ENCODE peak calls at places on chromosomes 16 and 17, in eight cellular contexts. One of them, this sample, is unnamed.

GRCh38 chr17:54901230-54901847 is 687 bp downstream of the TOM1L1 start:
- DNase-seq in tibial artery: no peak
- DNase-seq in lower lobe of right lung: no peak
- DNase-seq in GM23338: peak; percentile 6
- DNase-seq in heart right ventricle: no peak
- DNase-seq in heart left ventricle: no peak
- DNase-seq in stomach: no peak
- DNase-seq in fibroblast of lung: peak; percentile 68
- DNase-seq in this sample: peak; percentile 19

GRCh38 chr16:12098429-12099310 is 122.1 kb downstream of the SNX29 start:
- DNase-seq in tibial artery: no peak
- DNase-seq in lower lobe of right lung: peak; percentile 15
- DNase-seq in GM23338: no peak
- DNase-seq in heart right ventricle: no peak
- DNase-seq in heart left ventricle: no peak
- DNase-seq in stomach: no peak
- DNase-seq in fibroblast of lung: no peak
- DNase-seq in this sample: no peak

GRCh38 chr16:85859818-85860125 is 39.2 kb upstream of the IRF8 start:
- DNase-seq in tibial artery: peak; percentile 49
- DNase-seq in lower lobe of right lung: no peak
- DNase-seq in GM23338: no peak
- DNase-seq in heart right ventricle: no peak
- DNase-seq in heart left ventricle: no peak
- DNase-seq in stomach: no peak
- DNase-seq in fibroblast of lung: no peak
- DNase-seq in this sample: no peak

GRCh38 chr17:45750779-45751440 is 33.2 kb upstream of the CRHR1 start:
- DNase-seq in tibial artery: no peak
- DNase-seq in lower lobe of right lung: no peak
- DNase-seq in GM23338: no peak
- DNase-seq in heart right ventricle: no peak
- DNase-seq in heart left ventricle: no peak
- DNase-seq in stomach: no peak
- DNase-seq in fibroblast of lung: no peak
- DNase-seq in this sample: no peak

GRCh38 chr17:75594499-75595283 is 7.1 kb downstream of the MYO15B start:
- DNase-seq in tibial artery: peak; percentile 63
- DNase-seq in lower lobe of right lung: no peak
- DNase-seq in GM23338: no peak
- DNase-seq in heart right ventricle: no peak
- DNase-seq in heart left ventricle: no peak
- DNase-seq in stomach: no peak
- DNase-seq in fibroblast of lung: no peak
- DNase-seq in this sample: no peak

GRCh38 chr16:10150906-10151305 is 31.3 kb downstream of the GRIN2A start:
- DNase-seq in tibial artery: no peak
- DNase-seq in lower lobe of right lung: no peak
- DNase-seq in GM23338: peak; percentile 4
- DNase-seq in heart right ventricle: no peak
- DNase-seq in heart left ventricle: no peak
- DNase-seq in stomach: no peak
- DNase-seq in fibroblast of lung: no peak
- DNase-seq in this sample: no peak

GRCh38 chr16:84121007-84121406 is 4.3 kb upstream of the MBTPS1 start:
- DNase-seq in tibial artery: no peak
- DNase-seq in lower lobe of right lung: no peak
- DNase-seq in GM23338: no peak
- DNase-seq in heart right ventricle: no peak
- DNase-seq in heart left ventricle: no peak
- DNase-seq in stomach: no peak
- DNase-seq in fibroblast of lung: no peak
- DNase-seq in this sample: no peak

GRCh38 chr17:39231587-39232551 is 6.1 kb upstream of the STAC2 start:
- DNase-seq in tibial artery: peak; percentile 90
- DNase-seq in lower lobe of right lung: peak; percentile 70
- DNase-seq in GM23338: peak; percentile 80
- DNase-seq in heart right ventricle: peak; percentile 53
- DNase-seq in heart left ventricle: peak; percentile 73
- DNase-seq in stomach: peak; percentile 49
- DNase-seq in fibroblast of lung: peak; percentile 35
- DNase-seq in this sample: peak; percentile 40

GRCh38 chr17:61389670-61390478 is 9.8 kb upstream of the TBX2 start:
- DNase-seq in tibial artery: no peak
- DNase-seq in lower lobe of right lung: no peak
- DNase-seq in GM23338: peak; percentile 86
- DNase-seq in heart right ventricle: peak; percentile 68
- DNase-seq in heart left ventricle: peak; percentile 79
- DNase-seq in stomach: peak; percentile 57
- DNase-seq in fibroblast of lung: peak; percentile 68
- DNase-seq in this sample: no peak

GRCh38 chr16:24504467-24505345 is 34.7 kb upstream of the RBBP6 start:
- DNase-seq in tibial artery: no peak
- DNase-seq in lower lobe of right lung: peak; percentile 48
- DNase-seq in GM23338: peak; percentile 89
- DNase-seq in heart right ventricle: peak; percentile 15
- DNase-seq in heart left ventricle: no peak
- DNase-seq in stomach: peak; percentile 38
- DNase-seq in fibroblast of lung: peak; percentile 68
- DNase-seq in this sample: peak; percentile 47

GRCh38 chr16:77221482-77221881 is 22.3 kb downstream of the SYCE1L start:
- DNase-seq in tibial artery: no peak
- DNase-seq in lower lobe of right lung: no peak
- DNase-seq in GM23338: no peak
- DNase-seq in heart right ventricle: no peak
- DNase-seq in heart left ventricle: no peak
- DNase-seq in stomach: no peak
- DNase-seq in fibroblast of lung: peak; percentile 5
- DNase-seq in this sample: no peak

GRCh38 chr16:71380831-71381230 is 22.3 kb downstream of the CALB2 start:
- DNase-seq in tibial artery: no peak
- DNase-seq in lower lobe of right lung: no peak
- DNase-seq in GM23338: no peak
- DNase-seq in heart right ventricle: no peak
- DNase-seq in heart left ventricle: no peak
- DNase-seq in stomach: no peak
- DNase-seq in fibroblast of lung: no peak
- DNase-seq in this sample: no peak

GRCh38 chr17:64401941-64402340 is 11.3 kb upstream of the PECAM1 start:
- DNase-seq in tibial artery: peak; percentile 24
- DNase-seq in lower lobe of right lung: no peak
- DNase-seq in GM23338: no peak
- DNase-seq in heart right ventricle: no peak
- DNase-seq in heart left ventricle: no peak
- DNase-seq in stomach: no peak
- DNase-seq in fibroblast of lung: no peak
- DNase-seq in this sample: no peak

GRCh38 chr17:59707971-59708425 is 544 bp downstream of the VMP1 start:
- DNase-seq in tibial artery: no peak
- DNase-seq in lower lobe of right lung: no peak
- DNase-seq in GM23338: peak; percentile 43
- DNase-seq in heart right ventricle: no peak
- DNase-seq in heart left ventricle: no peak
- DNase-seq in stomach: no peak
- DNase-seq in fibroblast of lung: no peak
- DNase-seq in this sample: no peak

GRCh38 chr16:29816694-29817441 is 916 bp downstream of the PAGR1 start:
- DNase-seq in tibial artery: peak; percentile 90
- DNase-seq in lower lobe of right lung: peak; percentile 80
- DNase-seq in GM23338: peak; percentile 80
- DNase-seq in heart right ventricle: peak; percentile 69
- DNase-seq in heart left ventricle: peak; percentile 85
- DNase-seq in stomach: peak; percentile 65
- DNase-seq in fibroblast of lung: peak; percentile 53
- DNase-seq in this sample: peak; percentile 74

GRCh38 chr16:3999479-3999868 is 116.8 kb downstream of the ADCY9 start:
- DNase-seq in tibial artery: peak; percentile 75
- DNase-seq in lower lobe of right lung: peak; percentile 43
- DNase-seq in GM23338: peak; percentile 66
- DNase-seq in heart right ventricle: peak; percentile 63
- DNase-seq in heart left ventricle: peak; percentile 68
- DNase-seq in stomach: no peak
- DNase-seq in fibroblast of lung: peak; percentile 81
- DNase-seq in this sample: no peak

DNA sequence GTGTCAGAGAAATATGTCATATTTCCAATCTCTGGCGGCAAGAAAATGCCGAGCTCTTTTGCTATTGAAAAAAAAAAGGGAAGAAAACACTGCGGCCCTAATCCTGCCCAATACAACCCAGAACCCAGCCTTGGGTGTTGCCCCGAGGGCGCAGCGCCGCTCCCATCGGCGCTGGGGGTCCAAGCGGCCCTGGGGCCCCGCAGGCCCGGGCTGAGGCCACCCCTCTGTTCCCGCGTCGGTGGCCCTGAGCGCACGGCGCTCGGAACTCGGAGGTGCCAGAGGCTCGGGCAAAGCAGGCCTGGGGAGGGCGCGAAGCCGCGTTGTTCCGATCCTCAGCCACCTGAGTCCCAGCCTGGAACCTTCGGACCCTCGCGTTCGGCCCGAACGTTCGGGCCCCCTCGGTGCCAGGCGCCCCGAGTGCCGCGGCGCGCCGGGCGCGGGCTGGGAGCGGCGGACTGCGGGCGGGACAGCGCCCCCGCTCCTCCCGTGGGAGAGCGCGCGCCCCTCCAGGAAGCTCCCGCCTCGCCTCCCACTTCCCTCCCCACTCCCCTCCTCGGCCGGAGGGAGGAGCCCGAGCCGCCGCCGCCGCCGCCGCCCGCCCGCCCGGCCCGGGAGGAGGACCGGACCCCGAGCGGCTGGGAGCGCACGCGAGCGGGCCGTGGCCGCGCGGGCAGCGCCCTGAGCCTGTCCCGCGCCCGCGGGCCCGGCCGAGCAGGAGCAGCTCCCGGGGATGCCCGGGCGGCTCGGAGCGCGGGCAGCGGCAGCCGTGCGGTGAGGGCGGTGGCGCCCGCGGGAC is at the start of gene CPNE2:
- DNase-seq in tibial artery: peak; percentile 84
- DNase-seq in lower lobe of right lung: peak; percentile 76
- DNase-seq in GM23338: peak; percentile 55
- DNase-seq in heart right ventricle: peak; percentile 78
- DNase-seq in heart left ventricle: peak; percentile 84
- DNase-seq in stomach: peak; percentile 59
- DNase-seq in fibroblast of lung: peak; percentile 30
- DNase-seq in this sample: peak; percentile 60
- TF ChIP-seq CTCF in tibial artery: no peak
- TF ChIP-seq CTCF in lower lobe of right lung: no peak
- TF ChIP-seq CTCF in GM23338: peak; percentile 8
- TF ChIP-seq CTCF in heart right ventricle: no peak
- TF ChIP-seq CTCF in heart left ventricle: no peak
- TF ChIP-seq CTCF in stomach: no peak
- TF ChIP-seq CTCF in fibroblast of lung: no peak
- TF ChIP-seq CTCF in this sample: no peak

GRCh38 chr17:44183024-44183423 is 3.7 kb upstream of the TMUB2 start:
- DNase-seq in tibial artery: no peak
- DNase-seq in lower lobe of right lung: no peak
- DNase-seq in GM23338: no peak
- DNase-seq in heart right ventricle: no peak
- DNase-seq in heart left ventricle: peak; percentile 4
- DNase-seq in stomach: no peak
- DNase-seq in fibroblast of lung: no peak
- DNase-seq in this sample: no peak

GRCh38 chr17:44188757-44189403 is 2.1 kb downstream of the TMUB2 start:
- DNase-seq in tibial artery: no peak
- DNase-seq in lower lobe of right lung: no peak
- DNase-seq in GM23338: no peak
- DNase-seq in heart right ventricle: no peak
- DNase-seq in heart left ventricle: peak; percentile 49
- DNase-seq in stomach: no peak
- DNase-seq in fibroblast of lung: no peak
- DNase-seq in this sample: no peak

GRCh38 chr17:44184212-44184810 is 2.5 kb upstream of the TMUB2 start:
- DNase-seq in tibial artery: no peak
- DNase-seq in lower lobe of right lung: no peak
- DNase-seq in GM23338: no peak
- DNase-seq in heart right ventricle: no peak
- DNase-seq in heart left ventricle: peak; percentile 3
- DNase-seq in stomach: no peak
- DNase-seq in fibroblast of lung: no peak
- DNase-seq in this sample: no peak

GRCh38 chr17:44187131-44187899 is 543 bp downstream of the TMUB2 start:
- DNase-seq in tibial artery: no peak
- DNase-seq in lower lobe of right lung: peak; percentile 75
- DNase-seq in GM23338: peak; percentile 74
- DNase-seq in heart right ventricle: no peak
- DNase-seq in heart left ventricle: peak; percentile 83
- DNase-seq in stomach: no peak
- DNase-seq in fibroblast of lung: peak; percentile 70
- DNase-seq in this sample: peak; percentile 36

GRCh38 chr17:44186307-44187130 is at the start of gene TMUB2:
- DNase-seq in tibial artery: peak; percentile 99
- DNase-seq in lower lobe of right lung: peak; percentile 99
- DNase-seq in GM23338: peak; percentile 100
- DNase-seq in heart right ventricle: peak; percentile 99
- DNase-seq in heart left ventricle: peak; percentile 99
- DNase-seq in stomach: peak; percentile 100
- DNase-seq in fibroblast of lung: peak; percentile 100
- DNase-seq in this sample: peak; percentile 100
- H3K27ac ChIP-seq in tibial artery: peak within 1 kb of the TSS; percentile 99
- H3K27ac ChIP-seq in lower lobe of right lung: peak within 1 kb of the TSS; percentile 99
- H3K27ac ChIP-seq in GM23338: peak within 1 kb of the TSS; percentile 92
- H3K27ac ChIP-seq in heart right ventricle: peak within 1 kb of the TSS; percentile 96
- H3K27ac ChIP-seq in heart left ventricle: peak within 1 kb of the TSS; percentile 97
- H3K27ac ChIP-seq in stomach: peak within 1 kb of the TSS; percentile 98
- H3K27ac ChIP-seq in fibroblast of lung: peak within 1 kb of the TSS; percentile 99
- H3K27ac ChIP-seq in this sample: peak within 1 kb of the TSS; percentile 98

GRCh38 chr17:7446669-7447068 is 1.8 kb downstream of the CHRNB1 start:
- DNase-seq in tibial artery: no peak
- DNase-seq in lower lobe of right lung: no peak
- DNase-seq in GM23338: peak; percentile 65
- DNase-seq in heart right ventricle: no peak
- DNase-seq in heart left ventricle: no peak
- DNase-seq in stomach: no peak
- DNase-seq in fibroblast of lung: no peak
- DNase-seq in this sample: no peak
- H3K4me1 ChIP-seq in tibial artery: peaks cover 19% of the 10 kb centered on the region
- H3K4me1 ChIP-seq in lower lobe of right lung: peaks cover 21% of the 10 kb centered on the region
- H3K4me1 ChIP-seq in GM23338: peaks cover 33% of the 10 kb centered on the region
- H3K4me1 ChIP-seq in heart right ventricle: peaks cover 25% of the 10 kb centered on the region
- H3K4me1 ChIP-seq in heart left ventricle: peaks cover 4% of the 10 kb centered on the region
- H3K4me1 ChIP-seq in stomach: peaks cover 21% of the 10 kb centered on the region
- H3K4me1 ChIP-seq in fibroblast of lung: peaks cover 6% of the 10 kb centered on the region
- H3K4me1 ChIP-seq in this sample: peaks cover 11% of the 10 kb centered on the region

GRCh38 chr16:911604-912321 is 59.0 kb downstream of the LMF1 start:
- DNase-seq in tibial artery: no peak
- DNase-seq in lower lobe of right lung: no peak
- DNase-seq in GM23338: no peak
- DNase-seq in heart right ventricle: no peak
- DNase-seq in heart left ventricle: peak; percentile 45
- DNase-seq in stomach: no peak
- DNase-seq in fibroblast of lung: no peak
- DNase-seq in this sample: no peak
- TF ChIP-seq CTCF in tibial artery: no peak
- TF ChIP-seq CTCF in lower lobe of right lung: no peak
- TF ChIP-seq CTCF in GM23338: no peak
- TF ChIP-seq CTCF in heart right ventricle: no peak
- TF ChIP-seq CTCF in heart left ventricle: no peak
- TF ChIP-seq CTCF in stomach: no peak
- TF ChIP-seq CTCF in fibroblast of lung: no peak
- TF ChIP-seq CTCF in this sample: no peak